ENCODE peak calls at places on chromosomes 1 and 21, in four cellular contexts. One of them, this sample, is unnamed.

GRCh38 chr1:74505133-74505532 is 7.3 kb downstream of the LRRC53 start:
- DNase-seq in neural progenitor cell: peak; percentile 71
- DNase-seq in GM23338: peak; percentile 68
- DNase-seq in GM23248: peak; percentile 21
- DNase-seq in this sample: no peak

GRCh38 chr1:57986432-57986831 is 560.1 kb downstream of the OMA1 start:
- DNase-seq in GM23338: no peak
- DNase-seq in GM23248: no peak
- DNase-seq in neural progenitor cell: no peak
- DNase-seq in this sample: no peak

GRCh38 chr1:32892368-32893197 is 6.3 kb downstream of the HPCA start:
- DNase-seq in GM23338: peak; percentile 97
- DNase-seq in neural progenitor cell: peak; percentile 88
- DNase-seq in GM23248: peak; percentile 57
- DNase-seq in this sample: no peak

GRCh38 chr1:10415211-10415930 is 14.9 kb upstream of the CENPS start:
- DNase-seq in GM23248: peak; percentile 81
- DNase-seq in neural progenitor cell: no peak
- DNase-seq in GM23338: peak; percentile 21
- DNase-seq in this sample: peak; percentile 87

GRCh38 chr1:199747984-199748383 is 279.5 kb upstream of the NR5A2 start:
- DNase-seq in GM23338: peak; percentile 73
- DNase-seq in GM23248: no peak
- DNase-seq in neural progenitor cell: peak; percentile 54
- DNase-seq in this sample: no peak

GRCh38 chr1:183279835-183280234 is 93.8 kb downstream of the LAMC2 start:
- DNase-seq in GM23338: no peak
- DNase-seq in GM23248: peak; percentile 95
- DNase-seq in neural progenitor cell: no peak
- DNase-seq in this sample: peak; percentile 65

GRCh38 chr21:37000381-37000780 is 6.1 kb upstream of the RIPPLY3 start:
- DNase-seq in neural progenitor cell: no peak
- DNase-seq in GM23338: no peak
- DNase-seq in GM23248: no peak
- DNase-seq in this sample: no peak

GRCh38 chr1:117573386-117574040 is 32.3 kb upstream of the TENT5C start:
- DNase-seq in neural progenitor cell: no peak
- DNase-seq in GM23248: peak; percentile 44
- DNase-seq in GM23338: no peak
- DNase-seq in this sample: no peak

GRCh38 chr1:178973671-178974091 is 52.0 kb upstream of the FAM20B start:
- DNase-seq in neural progenitor cell: no peak
- DNase-seq in GM23248: no peak
- DNase-seq in GM23338: peak; percentile 26
- DNase-seq in this sample: no peak

GRCh38 chr1:15304708-15305326 is 57.8 kb downstream of the FHAD1 start:
- DNase-seq in neural progenitor cell: peak; percentile 85
- DNase-seq in GM23248: peak; percentile 67
- DNase-seq in GM23338: peak; percentile 91
- DNase-seq in this sample: peak; percentile 44

GRCh38 chr1:221759436-221759835 is 17.5 kb upstream of the DUSP10 start:
- DNase-seq in neural progenitor cell: no peak
- DNase-seq in GM23248: no peak
- DNase-seq in GM23338: no peak
- DNase-seq in this sample: no peak

GRCh38 chr1:2596530-2597333 is 10.2 kb downstream of the PRXL2B start:
- DNase-seq in GM23338: no peak
- DNase-seq in neural progenitor cell: no peak
- DNase-seq in GM23248: no peak
- DNase-seq in this sample: no peak

GRCh38 chr21:41210405-41211040 is 42.6 kb downstream of the BACE2 start:
- DNase-seq in GM23248: no peak
- DNase-seq in neural progenitor cell: peak; percentile 18
- DNase-seq in GM23338: peak; percentile 41
- DNase-seq in this sample: no peak

GRCh38 chr1:15031251-15031930 is 122.2 kb upstream of the TMEM51 start:
- DNase-seq in neural progenitor cell: no peak
- DNase-seq in GM23338: no peak
- DNase-seq in GM23248: peak; percentile 21
- DNase-seq in this sample: no peak

GRCh38 chr1:55155522-55155921 is 59.6 kb downstream of the USP24 start:
- DNase-seq in GM23248: no peak
- DNase-seq in neural progenitor cell: peak; percentile 4
- DNase-seq in GM23338: peak; percentile 62
- DNase-seq in this sample: no peak

GRCh38 chr1:214838351-214838750 is 235.4 kb downstream of the CENPF start:
- DNase-seq in GM23248: peak; percentile 51
- DNase-seq in neural progenitor cell: no peak
- DNase-seq in GM23338: no peak
- DNase-seq in this sample: no peak

GRCh38 chr1:29793101-29793546 is 556.8 kb downstream of the PTPRU start:
- DNase-seq in neural progenitor cell: peak; percentile 91
- DNase-seq in GM23338: peak; percentile 95
- DNase-seq in GM23248: peak; percentile 74
- DNase-seq in this sample: peak; percentile 55

GRCh38 chr1:14783592-14783886 is 185.1 kb downstream of the KAZN start:
- DNase-seq in GM23248: no peak
- DNase-seq in neural progenitor cell: no peak
- DNase-seq in GM23338: no peak
- DNase-seq in this sample: no peak

GRCh38 chr1:64469614-64469976 is 334 bp upstream of the CACHD1 start:
- DNase-seq in GM23248: peak; percentile 58
- DNase-seq in GM23338: peak; percentile 59
- DNase-seq in neural progenitor cell: peak; percentile 46
- DNase-seq in this sample: no peak

GRCh38 chr1:246280551-246280950 is 226.5 kb downstream of the SMYD3 start:
- DNase-seq in GM23248: peak; percentile 31
- DNase-seq in GM23338: peak; percentile 21
- DNase-seq in neural progenitor cell: no peak
- DNase-seq in this sample: no peak

GRCh38 chr1:31541201-31541600 is 35.1 kb upstream of the TINAGL1 start:
- DNase-seq in GM23338: no peak
- DNase-seq in GM23248: no peak
- DNase-seq in neural progenitor cell: no peak
- DNase-seq in this sample: no peak

GRCh38 chr1:20472860-20473711 is 12.9 kb downstream of the CAMK2N1 start:
- DNase-seq in neural progenitor cell: peak; percentile 92
- DNase-seq in GM23248: peak; percentile 74
- DNase-seq in GM23338: peak; percentile 95
- DNase-seq in this sample: no peak

GRCh38 chr1:53165408-53165961 is 23.0 kb upstream of the SLC1A7 start:
- DNase-seq in GM23338: no peak
- DNase-seq in GM23248: no peak
- DNase-seq in neural progenitor cell: no peak
- DNase-seq in this sample: no peak

GRCh38 chr1:221994939-221995338 is 253.1 kb upstream of the DUSP10 start:
- DNase-seq in GM23338: no peak
- DNase-seq in GM23248: peak; percentile 87
- DNase-seq in neural progenitor cell: no peak
- DNase-seq in this sample: no peak

GRCh38 chr1:202197670-202198359 is 4.2 kb downstream of the LGR6 start:
- DNase-seq in GM23338: no peak
- DNase-seq in GM23248: no peak
- DNase-seq in neural progenitor cell: no peak
- DNase-seq in this sample: peak; percentile 23

GRCh38 chr1:192453360-192454045 is 122.1 kb upstream of the RGS1 start:
- DNase-seq in GM23338: no peak
- DNase-seq in GM23248: no peak
- DNase-seq in neural progenitor cell: no peak
- DNase-seq in this sample: no peak

GRCh38 chr1:50967416-50968020 is 2.5 kb upstream of the CDKN2C start:
- DNase-seq in neural progenitor cell: no peak
- DNase-seq in GM23338: no peak
- DNase-seq in GM23248: peak; percentile 68
- DNase-seq in this sample: no peak

GRCh38 chr21:36988536-36988935 is 18.0 kb upstream of the RIPPLY3 start:
- DNase-seq in GM23338: no peak
- DNase-seq in GM23248: no peak
- DNase-seq in neural progenitor cell: no peak
- DNase-seq in this sample: no peak

GRCh38 chr1:68196676-68197075 is 35.6 kb downstream of the WLS start:
- DNase-seq in GM23338: no peak
- DNase-seq in neural progenitor cell: no peak
- DNase-seq in GM23248: no peak
- DNase-seq in this sample: no peak

GRCh38 chr21:39048064-39048463 is 135.2 kb downstream of the PSMG1 start:
- DNase-seq in neural progenitor cell: peak; percentile 93
- DNase-seq in GM23248: no peak
- DNase-seq in GM23338: peak; percentile 93
- DNase-seq in this sample: peak; percentile 86

GRCh38 chr1:187715483-187715882 is 886.7 kb downstream of the PLA2G4A start:
- DNase-seq in neural progenitor cell: no peak
- DNase-seq in GM23248: no peak
- DNase-seq in GM23338: no peak
- DNase-seq in this sample: no peak
- H3K27ac ChIP-seq in neural progenitor cell: no peak overlapping the region
- H3K27ac ChIP-seq in GM23248: no peak overlapping the region
- H3K27ac ChIP-seq in GM23338: no peak overlapping the region
- H3K27ac ChIP-seq in this sample: no peak overlapping the region

GRCh38 chr1:9320520-9321479 is 28.1 kb downstream of the SPSB1 start:
- DNase-seq in neural progenitor cell: peak; percentile 65
- DNase-seq in GM23248: no peak
- DNase-seq in GM23338: peak; percentile 43
- DNase-seq in this sample: no peak

GRCh38 chr1:9317591-9318331 is 25.1 kb downstream of the SPSB1 start:
- DNase-seq in GM23248: peak; percentile 80
- DNase-seq in GM23338: no peak
- DNase-seq in neural progenitor cell: no peak
- DNase-seq in this sample: peak; percentile 66

GRCh38 chr1:9321480-9321849 is 28.8 kb downstream of the SPSB1 start:
- DNase-seq in neural progenitor cell: no peak
- DNase-seq in GM23248: peak; percentile 93
- DNase-seq in GM23338: no peak
- DNase-seq in this sample: no peak

GRCh38 chr1:9319208-9319788 is 26.6 kb downstream of the SPSB1 start:
- DNase-seq in GM23248: no peak
- DNase-seq in neural progenitor cell: no peak
- DNase-seq in GM23338: no peak
- DNase-seq in this sample: no peak

GRCh38 chr1:9319789-9320519 is 27.3 kb downstream of the SPSB1 start:
- DNase-seq in GM23338: peak; percentile 41
- DNase-seq in GM23248: no peak
- DNase-seq in neural progenitor cell: peak; percentile 23
- DNase-seq in this sample: no peak
- H3F3A ChIP-seq in GM23338: peaks cover 2% of the 10 kb centered on the region
- H3F3A ChIP-seq in GM23248: peaks cover 22% of the 10 kb centered on the region
- H3F3A ChIP-seq in neural progenitor cell: peaks cover 9% of the 10 kb centered on the region
- H3F3A ChIP-seq in this sample: no peaks in the 10 kb centered on the region

DNA sequence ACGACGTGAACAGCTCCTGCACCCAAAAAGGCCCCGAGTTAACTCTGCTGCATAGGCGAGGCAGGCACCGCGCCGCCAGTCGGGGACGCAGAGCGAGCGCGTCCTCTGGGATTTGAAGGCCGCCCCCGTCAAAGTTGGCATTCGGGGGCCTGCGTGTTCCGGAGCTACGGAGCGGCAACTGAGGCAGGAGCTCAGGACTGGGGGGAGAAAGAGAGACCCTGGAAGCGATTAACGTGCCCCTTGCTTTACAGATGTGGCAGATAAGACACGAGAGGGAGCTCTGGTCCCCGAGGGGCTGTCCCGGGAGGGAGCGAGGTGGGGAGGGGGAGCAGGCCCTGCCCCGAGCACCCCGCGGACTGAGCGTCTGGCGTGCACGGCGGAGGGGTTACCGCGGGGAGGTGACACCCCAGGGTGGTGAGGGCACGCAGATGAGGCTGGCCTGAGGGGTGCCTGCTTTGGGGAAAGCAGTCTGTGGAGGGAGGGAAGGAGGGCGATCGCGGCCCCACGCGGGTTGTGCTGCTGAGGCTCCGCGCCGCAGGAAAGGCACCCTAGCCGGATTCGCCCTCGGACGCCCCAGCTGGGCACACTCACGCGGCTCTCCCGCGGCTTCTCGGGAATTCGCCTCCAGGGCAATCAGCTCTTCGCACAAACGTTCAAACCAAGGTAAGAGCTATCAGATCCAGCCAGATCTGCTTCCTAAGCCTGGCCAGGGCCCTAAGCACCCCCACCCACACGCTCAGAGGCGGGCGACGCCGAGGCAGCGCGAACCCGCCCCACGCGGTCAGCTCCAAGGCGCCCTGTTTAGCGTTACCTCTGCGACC is 26.5 kb downstream of the ACTA1 start:
- DNase-seq in GM23338: peak; percentile 59
- DNase-seq in neural progenitor cell: peak; percentile 32
- DNase-seq in GM23248: peak; percentile 20
- DNase-seq in this sample: no peak
- H3K27ac ChIP-seq in GM23338: no peak overlapping the region
- H3K27ac ChIP-seq in neural progenitor cell: no peak overlapping the region
- H3K27ac ChIP-seq in GM23248: no peak overlapping the region
- H3K27ac ChIP-seq in this sample: no peak overlapping the region

DNA sequence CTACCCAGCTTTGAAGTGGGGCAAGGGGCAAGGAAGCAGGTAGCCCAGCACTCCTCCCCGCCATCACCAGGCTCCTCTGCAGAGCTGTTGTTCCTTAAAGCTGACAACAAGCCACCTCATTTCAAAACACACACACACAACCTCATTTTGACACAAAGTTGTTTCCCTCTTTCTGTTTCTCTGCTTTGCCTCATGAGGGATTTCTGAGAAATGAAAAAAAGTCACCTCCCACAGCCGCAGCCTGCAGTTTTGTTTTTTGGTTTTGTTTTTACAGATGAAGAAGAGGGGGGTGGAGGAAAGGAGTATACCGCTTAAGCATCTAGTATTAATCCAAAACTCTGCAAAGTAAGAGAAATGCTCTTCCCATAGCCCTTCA is 12.1 kb downstream of the MCL1 start:
- DNase-seq in neural progenitor cell: no peak
- DNase-seq in GM23248: peak; percentile 33
- DNase-seq in GM23338: no peak
- DNase-seq in this sample: no peak
- H3F3A ChIP-seq in neural progenitor cell: peaks cover 68% of the 10 kb centered on the region
- H3F3A ChIP-seq in GM23248: peaks cover 92% of the 10 kb centered on the region
- H3F3A ChIP-seq in GM23338: peaks cover 29% of the 10 kb centered on the region
- H3F3A ChIP-seq in this sample: peaks cover 82% of the 10 kb centered on the region

GRCh38 chr1:76065212-76065611 is 9.3 kb upstream of the ST6GALNAC3 start:
- DNase-seq in GM23248: no peak
- DNase-seq in neural progenitor cell: no peak
- DNase-seq in GM23338: no peak
- DNase-seq in this sample: no peak

GRCh38 chr1:76070538-76070937 is 4.0 kb upstream of the ST6GALNAC3 start:
- DNase-seq in GM23338: no peak
- DNase-seq in neural progenitor cell: no peak
- DNase-seq in GM23248: no peak
- DNase-seq in this sample: no peak

GRCh38 chr1:76066390-76066789 is 8.2 kb upstream of the ST6GALNAC3 start:
- DNase-seq in GM23248: peak; percentile 31
- DNase-seq in neural progenitor cell: no peak
- DNase-seq in GM23338: no peak
- DNase-seq in this sample: no peak

GRCh38 chr1:76068953-76069561 is 5.5 kb upstream of the ST6GALNAC3 start:
- DNase-seq in GM23338: no peak
- DNase-seq in neural progenitor cell: no peak
- DNase-seq in GM23248: no peak
- DNase-seq in this sample: no peak

GRCh38 chr1:76068542-76068941 is 6.0 kb upstream of the ST6GALNAC3 start:
- DNase-seq in GM23248: peak; percentile 19
- DNase-seq in neural progenitor cell: no peak
- DNase-seq in GM23338: no peak
- DNase-seq in this sample: no peak
- H3K27ac ChIP-seq in GM23248: no peak overlapping the region
- H3K27ac ChIP-seq in neural progenitor cell: no peak overlapping the region
- H3K27ac ChIP-seq in GM23338: no peak overlapping the region
- H3K27ac ChIP-seq in this sample: no peak overlapping the region

This sample was measured in PC-9.